ENCODE peak calls at places on chromosomes 4 and X, in seven cellular contexts. One of them, this sample, is unnamed.

GRCh38 chr4:6281436-6282144 is 11.9 kb downstream of the WFS1 start:
- DNase-seq in skeletal muscle cell: no peak
- DNase-seq in fibroblast of villous mesenchyme: peak
- DNase-seq in naive thymus-derived CD4-positive, alpha-beta T cell: no peak
- DNase-seq in fibroblast of lung: no peak
- DNase-seq in iPS DF 6.9: no peak
- DNase-seq in mammary epithelial cell: no peak
- DNase-seq in this sample: no peak

GRCh38 chr4:117965608-117966007 is 68.7 kb upstream of the NDST3 start:
- DNase-seq in skeletal muscle cell: no peak
- DNase-seq in fibroblast of villous mesenchyme: no peak
- DNase-seq in naive thymus-derived CD4-positive, alpha-beta T cell: no peak
- DNase-seq in fibroblast of lung: no peak
- DNase-seq in iPS DF 6.9: no peak
- DNase-seq in mammary epithelial cell: no peak
- DNase-seq in this sample: no peak

GRCh38 chr4:109473824-109474223 is 40.2 kb downstream of the SEC24B start:
- DNase-seq in skeletal muscle cell: no peak
- DNase-seq in fibroblast of villous mesenchyme: no peak
- DNase-seq in naive thymus-derived CD4-positive, alpha-beta T cell: no peak
- DNase-seq in fibroblast of lung: no peak
- DNase-seq in iPS DF 6.9: no peak
- DNase-seq in mammary epithelial cell: no peak
- DNase-seq in this sample: no peak

GRCh38 chr4:125043453-125043852 is 271.3 kb upstream of the FAT4 start:
- DNase-seq in skeletal muscle cell: no peak
- DNase-seq in fibroblast of villous mesenchyme: peak
- DNase-seq in naive thymus-derived CD4-positive, alpha-beta T cell: no peak
- DNase-seq in fibroblast of lung: peak
- DNase-seq in iPS DF 6.9: no peak
- DNase-seq in mammary epithelial cell: no peak
- DNase-seq in this sample: no peak

GRCh38 chr4:878796-879729 is 53.1 kb downstream of the GAK start:
- DNase-seq in skeletal muscle cell: no peak
- DNase-seq in fibroblast of villous mesenchyme: no peak
- DNase-seq in naive thymus-derived CD4-positive, alpha-beta T cell: no peak
- DNase-seq in fibroblast of lung: no peak
- DNase-seq in iPS DF 6.9: no peak
- DNase-seq in mammary epithelial cell: no peak
- DNase-seq in this sample: no peak

GRCh38 chrX:13574600-13574999 is 5.2 kb downstream of the EGFL6 start:
- DNase-seq in skeletal muscle cell: no peak
- DNase-seq in fibroblast of villous mesenchyme: no peak
- DNase-seq in naive thymus-derived CD4-positive, alpha-beta T cell: no peak
- DNase-seq in fibroblast of lung: no peak
- DNase-seq in iPS DF 6.9: no peak
- DNase-seq in mammary epithelial cell: no peak
- DNase-seq in this sample: no peak

GRCh38 chrX:106042296-106042695 is 3.8 kb upstream of the SERPINA7 start:
- DNase-seq in skeletal muscle cell: no peak
- DNase-seq in fibroblast of villous mesenchyme: no peak
- DNase-seq in naive thymus-derived CD4-positive, alpha-beta T cell: no peak
- DNase-seq in fibroblast of lung: no peak
- DNase-seq in iPS DF 6.9: no peak
- DNase-seq in mammary epithelial cell: no peak
- DNase-seq in this sample: no peak

GRCh38 chr4:117479673-117480072 is 394.3 kb upstream of the TRAM1L1 start:
- DNase-seq in skeletal muscle cell: no peak
- DNase-seq in fibroblast of villous mesenchyme: no peak
- DNase-seq in naive thymus-derived CD4-positive, alpha-beta T cell: no peak
- DNase-seq in fibroblast of lung: no peak
- DNase-seq in iPS DF 6.9: no peak
- DNase-seq in mammary epithelial cell: peak
- DNase-seq in this sample: no peak

GRCh38 chrX:50799531-50799961 is 14.4 kb downstream of the SHROOM4 start:
- DNase-seq in skeletal muscle cell: peak
- DNase-seq in fibroblast of villous mesenchyme: peak
- DNase-seq in naive thymus-derived CD4-positive, alpha-beta T cell: no peak
- DNase-seq in fibroblast of lung: peak
- DNase-seq in iPS DF 6.9: no peak
- DNase-seq in mammary epithelial cell: peak
- DNase-seq in this sample: no peak

GRCh38 chrX:20029728-20030127 is 38.9 kb upstream of the BCLAF3 start:
- DNase-seq in skeletal muscle cell: no peak
- DNase-seq in fibroblast of villous mesenchyme: no peak
- DNase-seq in naive thymus-derived CD4-positive, alpha-beta T cell: no peak
- DNase-seq in fibroblast of lung: no peak
- DNase-seq in iPS DF 6.9: no peak
- DNase-seq in mammary epithelial cell: no peak
- DNase-seq in this sample: no peak

GRCh38 chrX:133258481-133258880 is 40.3 kb upstream of the TFDP3 start:
- DNase-seq in skeletal muscle cell: no peak
- DNase-seq in fibroblast of villous mesenchyme: no peak
- DNase-seq in naive thymus-derived CD4-positive, alpha-beta T cell: no peak
- DNase-seq in fibroblast of lung: peak
- DNase-seq in iPS DF 6.9: no peak
- DNase-seq in mammary epithelial cell: peak
- DNase-seq in this sample: peak

GRCh38 chrX:119211649-119212014 is 24.5 kb upstream of the PGRMC1 start:
- DNase-seq in skeletal muscle cell: no peak
- DNase-seq in fibroblast of villous mesenchyme: no peak
- DNase-seq in naive thymus-derived CD4-positive, alpha-beta T cell: no peak
- DNase-seq in fibroblast of lung: no peak
- DNase-seq in iPS DF 6.9: no peak
- DNase-seq in mammary epithelial cell: no peak
- DNase-seq in this sample: no peak

DNA sequence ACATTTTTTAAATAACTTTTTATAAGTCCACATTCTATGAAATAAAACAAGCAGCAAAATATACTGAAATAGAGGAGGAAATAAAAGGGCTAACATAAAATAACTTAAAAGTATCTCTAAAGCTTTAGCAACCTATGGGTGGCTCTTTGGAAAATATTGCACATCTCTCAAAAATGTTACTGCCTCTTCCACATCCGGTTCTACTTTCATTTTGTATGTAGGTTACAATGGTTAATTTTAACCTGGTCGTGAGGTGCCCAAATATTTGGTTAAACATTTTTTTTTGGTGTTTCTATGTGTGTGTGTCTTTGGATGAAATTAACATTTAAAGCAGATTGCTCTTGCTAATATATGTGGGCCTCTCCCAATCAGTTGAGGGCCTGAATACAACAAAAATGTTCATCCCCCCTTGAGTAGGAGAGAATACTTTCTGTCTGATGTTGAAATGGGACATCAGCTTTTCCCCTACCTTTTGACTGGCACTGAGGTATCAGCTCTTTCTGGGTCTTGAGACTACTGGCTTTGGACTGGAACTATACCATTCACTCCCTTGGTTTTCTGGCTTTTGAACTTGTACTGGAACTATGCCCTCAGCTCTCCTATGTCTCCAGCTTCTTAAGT is 353.0 kb downstream of the ADAM29 start:
- DNase-seq in skeletal muscle cell: no peak
- DNase-seq in fibroblast of villous mesenchyme: no peak
- DNase-seq in naive thymus-derived CD4-positive, alpha-beta T cell: no peak
- DNase-seq in fibroblast of lung: no peak
- DNase-seq in iPS DF 6.9: no peak
- DNase-seq in mammary epithelial cell: no peak
- DNase-seq in this sample: no peak
- H3K4me3 ChIP-seq in skeletal muscle cell: no peak
- H3K4me3 ChIP-seq in fibroblast of villous mesenchyme: no peak
- H3K4me3 ChIP-seq in naive thymus-derived CD4-positive, alpha-beta T cell: no peak
- H3K4me3 ChIP-seq in fibroblast of lung: no peak
- H3K4me3 ChIP-seq in iPS DF 6.9: no peak
- H3K4me3 ChIP-seq in mammary epithelial cell: no peak
- H3K4me3 ChIP-seq in this sample: no peak

DNA sequence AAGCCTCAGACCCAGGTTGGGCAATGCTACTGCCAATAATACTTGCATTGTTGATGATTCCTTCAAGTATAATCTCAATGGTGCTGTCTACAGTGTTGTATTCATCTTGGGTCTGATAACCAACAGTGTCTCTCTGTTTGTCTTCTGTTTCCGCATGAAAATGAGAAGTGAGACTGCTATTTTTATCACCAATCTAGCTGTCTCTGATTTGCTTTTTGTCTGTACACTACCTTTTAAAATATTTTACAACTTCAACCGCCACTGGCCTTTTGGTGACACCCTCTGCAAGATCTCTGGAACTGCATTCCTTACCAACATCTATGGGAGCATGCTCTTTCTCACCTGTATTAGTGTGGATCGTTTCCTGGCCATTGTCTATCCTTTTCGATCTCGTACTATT is 7.4 kb downstream of the LPAR4 start:
- DNase-seq in skeletal muscle cell: no peak
- DNase-seq in fibroblast of villous mesenchyme: no peak
- DNase-seq in naive thymus-derived CD4-positive, alpha-beta T cell: no peak
- DNase-seq in fibroblast of lung: no peak
- DNase-seq in iPS DF 6.9: no peak
- DNase-seq in mammary epithelial cell: no peak
- DNase-seq in this sample: no peak
- H3K4me3 ChIP-seq in skeletal muscle cell: no peak
- H3K4me3 ChIP-seq in fibroblast of villous mesenchyme: no peak
- H3K4me3 ChIP-seq in naive thymus-derived CD4-positive, alpha-beta T cell: no peak
- H3K4me3 ChIP-seq in fibroblast of lung: no peak
- H3K4me3 ChIP-seq in iPS DF 6.9: no peak
- H3K4me3 ChIP-seq in mammary epithelial cell: no peak
- H3K4me3 ChIP-seq in this sample: no peak

GRCh38 chr4:168651864-168652263 is 155.0 kb downstream of the PALLD start:
- DNase-seq in skeletal muscle cell: no peak
- DNase-seq in fibroblast of villous mesenchyme: no peak
- DNase-seq in naive thymus-derived CD4-positive, alpha-beta T cell: no peak
- DNase-seq in fibroblast of lung: no peak
- DNase-seq in iPS DF 6.9: no peak
- DNase-seq in mammary epithelial cell: no peak
- DNase-seq in this sample: no peak
- H3K4me3 ChIP-seq in skeletal muscle cell: no peak
- H3K4me3 ChIP-seq in fibroblast of villous mesenchyme: no peak
- H3K4me3 ChIP-seq in naive thymus-derived CD4-positive, alpha-beta T cell: no peak
- H3K4me3 ChIP-seq in fibroblast of lung: no peak
- H3K4me3 ChIP-seq in iPS DF 6.9: no peak
- H3K4me3 ChIP-seq in mammary epithelial cell: no peak
- H3K4me3 ChIP-seq in this sample: no peak

DNA sequence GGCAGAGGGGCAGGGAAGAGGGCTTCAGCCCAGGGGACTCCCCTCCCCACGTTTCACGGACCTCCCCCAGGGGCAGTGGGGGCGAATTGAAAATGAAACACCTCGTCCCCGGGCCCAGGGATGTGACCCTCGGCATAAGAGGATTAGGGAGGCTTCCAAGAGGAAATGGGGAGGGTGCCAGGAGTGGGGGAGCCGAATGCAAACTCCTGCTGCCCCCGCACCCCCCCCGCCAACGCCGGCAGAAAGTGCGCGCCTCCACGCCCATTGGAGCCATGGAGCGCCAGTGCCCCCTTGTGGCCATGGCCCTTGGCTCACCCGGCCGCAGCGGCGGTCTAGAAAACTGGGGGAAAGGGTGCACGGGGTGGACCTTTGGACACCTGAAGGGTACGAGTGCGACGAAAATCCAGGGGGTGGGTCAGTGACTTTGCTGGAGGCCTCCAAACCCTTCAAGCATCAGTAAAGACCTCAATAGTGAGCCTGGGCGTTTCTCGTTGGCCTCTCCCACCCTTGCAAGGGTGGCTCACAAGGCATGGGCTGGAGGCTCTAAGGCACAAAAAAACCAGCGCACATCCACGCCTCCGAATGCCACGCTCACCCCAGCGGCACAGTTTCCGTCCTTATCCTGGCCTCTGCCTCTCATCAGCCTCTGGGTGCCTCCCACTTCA is 120.8 kb upstream of the PJA1 start:
- DNase-seq in skeletal muscle cell: no peak
- DNase-seq in fibroblast of villous mesenchyme: peak
- DNase-seq in naive thymus-derived CD4-positive, alpha-beta T cell: peak
- DNase-seq in fibroblast of lung: peak
- DNase-seq in iPS DF 6.9: no peak
- DNase-seq in mammary epithelial cell: peak
- DNase-seq in this sample: no peak
- H3K4me3 ChIP-seq in skeletal muscle cell: peak
- H3K4me3 ChIP-seq in fibroblast of villous mesenchyme: peak
- H3K4me3 ChIP-seq in naive thymus-derived CD4-positive, alpha-beta T cell: no peak
- H3K4me3 ChIP-seq in fibroblast of lung: peak
- H3K4me3 ChIP-seq in iPS DF 6.9: peak
- H3K4me3 ChIP-seq in mammary epithelial cell: no peak
- H3K4me3 ChIP-seq in this sample: peak

This sample was measured in AG04450.